ENCODE peak calls at places on chromosome 11, in six cellular contexts. One of them, this sample, is unnamed.

GRCh38 chr11:16843307-16843706 is 104.9 kb downstream of the C11orf58 start:
- DNase-seq in ovary: no peak
- DNase-seq in fibroblast of lung: no peak
- DNase-seq in sigmoid colon: no peak
- DNase-seq in choroid plexus epithelial cell: peak; percentile 12
- DNase-seq in fibroblast of pulmonary artery: peak; percentile 14
- DNase-seq in this sample: no peak

GRCh38 chr11:130323452-130324448 is 9.0 kb upstream of the ZBTB44 start:
- DNase-seq in choroid plexus epithelial cell: peak; percentile 26
- DNase-seq in ovary: no peak
- DNase-seq in fibroblast of pulmonary artery: peak; percentile 33
- DNase-seq in sigmoid colon: no peak
- DNase-seq in fibroblast of lung: peak; percentile 3
- DNase-seq in this sample: no peak

GRCh38 chr11:110373061-110373702 is 56.6 kb upstream of the FDX1 start:
- DNase-seq in choroid plexus epithelial cell: peak; percentile 72
- DNase-seq in ovary: no peak
- DNase-seq in fibroblast of pulmonary artery: peak; percentile 65
- DNase-seq in fibroblast of lung: peak; percentile 36
- DNase-seq in sigmoid colon: no peak
- DNase-seq in this sample: no peak

GRCh38 chr11:78834886-78835285 is 260.2 kb upstream of the NARS2 start:
- DNase-seq in fibroblast of pulmonary artery: no peak
- DNase-seq in choroid plexus epithelial cell: no peak
- DNase-seq in ovary: no peak
- DNase-seq in fibroblast of lung: peak; percentile 24
- DNase-seq in sigmoid colon: no peak
- DNase-seq in this sample: no peak

GRCh38 chr11:126114486-126115252 is 52.0 kb upstream of the CDON start:
- DNase-seq in ovary: peak; percentile 41
- DNase-seq in sigmoid colon: peak; percentile 69
- DNase-seq in fibroblast of lung: no peak
- DNase-seq in choroid plexus epithelial cell: peak; percentile 43
- DNase-seq in fibroblast of pulmonary artery: no peak
- DNase-seq in this sample: no peak

GRCh38 chr11:12102588-12103410 is 7.6 kb upstream of the MICAL2 start:
- DNase-seq in fibroblast of pulmonary artery: no peak
- DNase-seq in fibroblast of lung: no peak
- DNase-seq in choroid plexus epithelial cell: peak; percentile 65
- DNase-seq in sigmoid colon: no peak
- DNase-seq in ovary: no peak
- DNase-seq in this sample: no peak

GRCh38 chr11:4607111-4607510 is 920 bp downstream of the TRIM68 start:
- DNase-seq in fibroblast of lung: peak; percentile 23
- DNase-seq in choroid plexus epithelial cell: no peak
- DNase-seq in sigmoid colon: no peak
- DNase-seq in ovary: no peak
- DNase-seq in fibroblast of pulmonary artery: peak; percentile 29
- DNase-seq in this sample: no peak

GRCh38 chr11:45001466-45002165 is 50.9 kb upstream of the TP53I11 start:
- DNase-seq in sigmoid colon: no peak
- DNase-seq in fibroblast of lung: no peak
- DNase-seq in fibroblast of pulmonary artery: no peak
- DNase-seq in choroid plexus epithelial cell: no peak
- DNase-seq in ovary: no peak
- DNase-seq in this sample: no peak

GRCh38 chr11:117198613-117199012 is 557 bp upstream of the TAGLN start:
- DNase-seq in sigmoid colon: no peak
- DNase-seq in ovary: no peak
- DNase-seq in fibroblast of lung: no peak
- DNase-seq in choroid plexus epithelial cell: no peak
- DNase-seq in fibroblast of pulmonary artery: no peak
- DNase-seq in this sample: no peak

DNA sequence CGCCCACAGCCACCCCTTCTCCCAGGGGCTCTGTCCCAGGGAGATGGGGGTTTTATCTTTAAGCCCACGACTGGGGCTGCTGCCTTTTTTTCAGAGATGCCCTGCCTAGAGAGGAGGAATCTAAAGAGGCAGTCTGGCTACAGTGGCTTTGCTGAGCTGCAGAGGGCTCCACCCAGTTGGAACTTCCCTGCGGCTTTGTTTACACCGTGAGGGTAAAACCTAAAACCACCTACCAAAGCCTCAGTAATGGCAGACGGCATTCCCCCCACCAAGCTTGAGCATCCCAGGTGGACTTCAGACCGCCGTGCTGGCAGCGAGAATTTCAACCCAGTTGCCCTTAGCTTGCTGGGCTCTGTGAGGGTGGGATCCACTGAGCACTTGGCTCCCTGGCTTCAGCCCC is 535.8 kb downstream of the NELL1 start:
- DNase-seq in fibroblast of pulmonary artery: no peak
- DNase-seq in sigmoid colon: no peak
- DNase-seq in choroid plexus epithelial cell: no peak
- DNase-seq in fibroblast of lung: no peak
- DNase-seq in ovary: no peak
- DNase-seq in this sample: no peak
- H3K4me3 ChIP-seq in fibroblast of pulmonary artery: no peak overlapping the region
- H3K4me3 ChIP-seq in sigmoid colon: no peak overlapping the region
- H3K4me3 ChIP-seq in choroid plexus epithelial cell: no peak overlapping the region
- H3K4me3 ChIP-seq in fibroblast of lung: no peak overlapping the region
- H3K4me3 ChIP-seq in ovary: no peak overlapping the region
- H3K4me3 ChIP-seq in this sample: no peak overlapping the region

GRCh38 chr11:20155683-20156279 is 4.5 kb downstream of the DBX1 start:
- DNase-seq in choroid plexus epithelial cell: no peak
- DNase-seq in ovary: no peak
- DNase-seq in sigmoid colon: no peak
- DNase-seq in fibroblast of pulmonary artery: no peak
- DNase-seq in fibroblast of lung: no peak
- DNase-seq in this sample: no peak
- H3K4me3 ChIP-seq in choroid plexus epithelial cell: no peak overlapping the region
- H3K4me3 ChIP-seq in ovary: no peak overlapping the region
- H3K4me3 ChIP-seq in sigmoid colon: no peak overlapping the region
- H3K4me3 ChIP-seq in fibroblast of pulmonary artery: no peak overlapping the region
- H3K4me3 ChIP-seq in fibroblast of lung: no peak overlapping the region
- H3K4me3 ChIP-seq in this sample: no peak overlapping the region

GRCh38 chr11:20031155-20032001 is 128.9 kb downstream of the DBX1 start:
- DNase-seq in choroid plexus epithelial cell: peak; percentile 86
- DNase-seq in ovary: no peak
- DNase-seq in sigmoid colon: no peak
- DNase-seq in fibroblast of pulmonary artery: peak; percentile 78
- DNase-seq in fibroblast of lung: peak; percentile 98
- DNase-seq in this sample: peak; percentile 81
- H3K4me3 ChIP-seq in choroid plexus epithelial cell: peak overlapping the region; percentile 4
- H3K4me3 ChIP-seq in ovary: no peak overlapping the region
- H3K4me3 ChIP-seq in sigmoid colon: no peak overlapping the region
- H3K4me3 ChIP-seq in fibroblast of pulmonary artery: no peak overlapping the region
- H3K4me3 ChIP-seq in fibroblast of lung: no peak overlapping the region
- H3K4me3 ChIP-seq in this sample: no peak overlapping the region

GRCh38 chr11:71068963-71069362 is 183.4 kb downstream of the SHANK2 start:
- DNase-seq in ovary: no peak
- DNase-seq in fibroblast of lung: no peak
- DNase-seq in sigmoid colon: no peak
- DNase-seq in choroid plexus epithelial cell: no peak
- DNase-seq in fibroblast of pulmonary artery: no peak
- DNase-seq in this sample: no peak
- H3K4me3 ChIP-seq in ovary: no peak overlapping the region
- H3K4me3 ChIP-seq in fibroblast of lung: no peak overlapping the region
- H3K4me3 ChIP-seq in sigmoid colon: no peak overlapping the region
- H3K4me3 ChIP-seq in choroid plexus epithelial cell: no peak overlapping the region
- H3K4me3 ChIP-seq in fibroblast of pulmonary artery: no peak overlapping the region
- H3K4me3 ChIP-seq in this sample: no peak overlapping the region

This sample was measured in skeletal muscle cell.